ENCODE peak calls at places on chromosomes 16 and 17, in nine cellular contexts. I, G, E, F, R, N, Y, C and S are unnamed samples.

GRCh38 chr17:59454633-59455105 is 110.7 kb upstream of the DHX40 start:
- DNase-seq in I (no peak), G (no peak), E (no peak), F (no peak), R (no peak), N (no peak), Y (no peak), C (no peak), S (no peak)

GRCh38 chr17:75242461-75243042 is 18.9 kb downstream of the GGA3 start:
- DNase-seq in I (no peak), G (no peak), E (no peak), F (no peak), R (no peak), N (no peak), Y (no peak), C (no peak), S (no peak)

GRCh38 chr17:77995146-77995852 is 36.8 kb downstream of the TNRC6C start:
- DNase-seq in I (no peak), G (peak; percentile 16), E (no peak), F (no peak), R (no peak), N (no peak), Y (no peak), C (no peak), S (no peak)

GRCh38 chr17:81923302-81924260 is 4.0 kb downstream of the MAFG start:
- DNase-seq in I (peak; percentile 94), G (peak; percentile 87), E (peak; percentile 85), F (no peak), R (no peak), N (no peak), Y (no peak), C (peak; percentile 86), S (peak; percentile 46)

GRCh38 chr17:77376795-77377751 is 236.3 kb downstream of the SEC14L1 start:
- DNase-seq in I (no peak), G (no peak), E (peak; percentile 86), F (no peak), R (no peak), N (peak; percentile 99), Y (no peak), C (peak; percentile 76), S (peak; percentile 79)

GRCh38 chr17:8430966-8431365 is 4.7 kb upstream of the NDEL1 start:
- DNase-seq in I (peak; percentile 44), G (peak; percentile 20), E (no peak), F (peak; percentile 91), R (no peak), N (no peak), Y (no peak), C (peak; percentile 66), S (no peak)

GRCh38 chr17:16217002-16217635 is at the start of gene PIGL:
- DNase-seq in I (peak; percentile 99), G (peak; percentile 92), E (peak; percentile 90), F (peak; percentile 97), R (peak; percentile 91), N (peak; percentile 91), Y (peak; percentile 86), C (peak; percentile 93), S (peak; percentile 90)

GRCh38 chr17:6163632-6164319 is 93.6 kb downstream of the WSCD1 start:
- DNase-seq in I (peak; percentile 45), G (no peak), E (no peak), F (peak; percentile 83), R (no peak), N (peak; percentile 65), Y (peak; percentile 95), C (no peak), S (no peak)

GRCh38 chr17:82678265-82678891 is 20.1 kb downstream of the RAB40B start:
- DNase-seq in I (no peak), G (no peak), E (no peak), F (no peak), R (no peak), N (no peak), Y (peak; percentile 24), C (no peak), S (no peak)

GRCh38 chr16:21264226-21265036 is 13.7 kb downstream of the CRYM start:
- DNase-seq in I (no peak), G (peak; percentile 34), E (no peak), F (no peak), R (no peak), N (no peak), Y (no peak), C (no peak), S (no peak)

GRCh38 chr16:75116081-75116910 is at the start of gene LDHD:
- DNase-seq in I (peak; percentile 82), G (peak; percentile 67), E (peak; percentile 94), F (peak; percentile 93), R (no peak), N (no peak), Y (no peak), C (peak; percentile 55), S (no peak)

GRCh38 chr17:17151541-17151940 is 54.6 kb downstream of the PLD6 start:
- DNase-seq in I (no peak), G (no peak), E (no peak), F (no peak), R (no peak), N (no peak), Y (no peak), C (peak; percentile 10), S (no peak)

GRCh38 chr16:67329901-67330300 is 3.3 kb downstream of the LRRC36 start:
- DNase-seq in I (no peak), G (no peak), E (no peak), F (no peak), R (no peak), N (no peak), Y (no peak), C (no peak), S (no peak)

GRCh38 chr16:81405702-81406113 is 38.9 kb upstream of the CMIP start:
- DNase-seq in I (peak; percentile 83), G (no peak), E (peak; percentile 44), F (no peak), R (no peak), N (no peak), Y (no peak), C (peak; percentile 91), S (peak; percentile 74)

GRCh38 chr17:17767096-17767470 is 69.7 kb downstream of the SREBF1 start:
- DNase-seq in I (no peak), G (peak; percentile 55), E (no peak), F (no peak), R (no peak), N (no peak), Y (no peak), C (no peak), S (no peak)

GRCh38 chr17:33647976-33648375 is 354.9 kb upstream of the ASIC2 start:
- DNase-seq in I (peak; percentile 71), G (peak; percentile 63), E (no peak), F (peak; percentile 77), R (no peak), N (no peak), Y (no peak), C (no peak), S (no peak)

GRCh38 chr17:53627511-53627910 is 195.2 kb upstream of the KIF2B start:
- DNase-seq in I (no peak), G (no peak), E (no peak), F (no peak), R (no peak), N (no peak), Y (no peak), C (peak; percentile 77), S (no peak)

GRCh38 chr17:34499576-34499975 is 79.8 kb upstream of the TMEM132E start:
- DNase-seq in I (peak; percentile 91), G (peak; percentile 86), E (no peak), F (no peak), R (no peak), N (no peak), Y (no peak), C (peak; percentile 0), S (no peak)

GRCh38 chr17:18256776-18257175 is 1.8 kb downstream of the FLII start:
- DNase-seq in I (no peak), G (no peak), E (no peak), F (no peak), R (no peak), N (no peak), Y (no peak), C (no peak), S (no peak)

GRCh38 chr17:77347544-77347943 is 206.8 kb downstream of the SEC14L1 start:
- DNase-seq in I (no peak), G (no peak), E (no peak), F (no peak), R (no peak), N (no peak), Y (no peak), C (no peak), S (no peak)